ENCODE peak calls at places on chromosome 20, in ten cellular contexts. K is heart left ventricle; H is psoas muscle; C is astrocyte; U is cardiac fibroblast; B is left lung; O is epithelial cell of proximal tubule; Z is AG04449; W is CD4-positive, CD25-positive, alpha-beta regulatory T cell; E is A673. T is an unnamed sample.
A peak's percentile ranks its signal among the peaks of the same experiment; 100 is the strongest.

GRCh38 chr20:36908603-36909002 is 32.7 kb downstream of the TLDC2 start:
- DNase-seq in K (no peak), H (no peak), C (no peak), U (no peak), B (no peak), O (no peak), Z (no peak), W (no peak), E (no peak), T (peak; percentile 36)

GRCh38 chr20:7673841-7674240 is 266.4 kb downstream of the HAO1 start:
- DNase-seq in K (no peak), H (no peak), C (peak; percentile 88), U (peak; percentile 56), B (no peak), O (no peak), Z (no peak), W (no peak), E (no peak), T (no peak)

GRCh38 chr20:40677343-40677924 is 11.6 kb downstream of the MAFB start:
- DNase-seq in K (no peak), H (no peak), C (no peak), U (no peak), B (no peak), O (no peak), Z (no peak), W (no peak), E (no peak), T (no peak)

GRCh38 chr20:25061821-25062530 is 4.0 kb upstream of the ACSS1 start:
- DNase-seq in K (peak; percentile 5), H (no peak), C (no peak), U (no peak), B (no peak), O (no peak), Z (no peak), W (no peak), E (no peak), T (no peak)

GRCh38 chr20:48919882-48920526 is 1.5 kb upstream of the ARFGEF2 start:
- DNase-seq in K (no peak), H (no peak), C (no peak), U (no peak), B (no peak), O (no peak), Z (no peak), W (no peak), E (no peak), T (no peak)

GRCh38 chr20:41229259-41229658 is 88.3 kb downstream of the ZHX3 start:
- DNase-seq in K (no peak), H (no peak), C (no peak), U (peak; percentile 62), B (no peak), O (no peak), Z (no peak), W (no peak), E (no peak), T (no peak)

GRCh38 chr20:47543006-47543431 is 41.3 kb downstream of the NCOA3 start:
- DNase-seq in K (no peak), H (no peak), C (peak; percentile 59), U (no peak), B (no peak), O (no peak), Z (no peak), W (no peak), E (no peak), T (no peak)

GRCh38 chr20:1119524-1119923 is 1.1 kb downstream of the PSMF1 start:
- DNase-seq in K (no peak), H (no peak), C (no peak), U (no peak), B (no peak), O (no peak), Z (no peak), W (no peak), E (no peak), T (no peak)

DNA sequence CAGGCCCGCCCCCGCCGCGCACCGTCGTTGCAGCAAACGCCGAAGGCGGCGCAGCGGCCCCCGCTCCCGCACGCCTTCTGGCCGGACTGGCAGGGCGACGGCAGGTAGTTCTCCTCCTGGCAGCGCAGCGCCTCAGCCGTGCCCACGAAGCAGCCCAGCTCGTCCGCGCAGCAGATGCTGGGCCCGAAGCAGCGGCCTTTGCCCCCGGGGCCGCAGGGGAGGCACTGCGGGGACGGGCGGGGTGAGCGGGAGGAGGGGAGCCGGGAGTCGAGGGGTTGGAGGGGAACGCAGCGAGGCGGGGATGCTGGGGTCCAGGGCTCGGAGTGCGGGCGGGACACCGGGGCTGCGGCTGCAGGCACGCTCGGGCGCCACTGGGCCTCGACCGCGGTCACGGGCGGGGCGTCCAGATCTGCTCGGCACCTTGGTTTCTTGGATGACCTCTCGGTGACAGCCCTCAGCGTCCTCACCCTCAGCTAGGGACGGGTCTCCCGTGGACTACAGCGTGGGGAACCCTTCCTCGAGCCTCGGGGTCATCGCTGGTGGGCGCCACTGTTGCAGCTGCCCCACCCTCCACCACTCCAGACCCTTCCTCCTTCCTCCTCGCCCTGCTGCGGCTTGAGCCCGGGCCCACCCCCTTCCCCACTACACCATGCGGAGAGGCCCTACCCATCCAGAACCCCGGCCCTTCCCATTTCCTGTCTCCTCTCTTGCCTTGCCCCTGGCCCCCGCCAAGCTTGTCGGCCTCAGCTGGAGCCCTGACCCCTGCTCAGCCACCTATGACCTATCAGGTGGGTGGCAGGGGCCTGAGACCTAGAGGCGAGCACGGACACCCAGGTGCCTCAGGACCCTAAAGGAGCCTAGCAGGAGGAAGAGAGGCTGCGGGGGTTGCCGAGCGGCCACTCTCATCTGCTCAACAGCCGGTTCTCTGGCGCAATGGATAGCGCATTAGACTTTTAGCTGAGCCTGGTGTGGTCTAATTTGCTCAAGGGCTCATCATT is 1.3 kb downstream of the AVP start:
- DNase-seq in K (no peak), H (no peak), C (no peak), U (no peak), B (peak; percentile 72), O (no peak), Z (no peak), W (no peak), E (no peak), T (no peak)
- H3K4me3 ChIP-seq in K (peak overlapping the region; percentile 33), H (peak overlapping the region; percentile 41), C (no peak overlapping the region), U (no peak overlapping the region), B (no peak overlapping the region), O (no peak overlapping the region), Z (no peak overlapping the region), W (no peak overlapping the region), E (no peak overlapping the region), T (no peak overlapping the region)

GRCh38 chr20:20333866-20334265 is 34.0 kb upstream of the INSM1 start:
- DNase-seq in K (no peak), H (no peak), C (no peak), U (no peak), B (peak; percentile 64), O (no peak), Z (no peak), W (no peak), E (no peak), T (no peak)

GRCh38 chr20:20329564-20329963 is 38.3 kb upstream of the INSM1 start:
- DNase-seq in K (no peak), H (no peak), C (no peak), U (no peak), B (no peak), O (no peak), Z (no peak), W (no peak), E (no peak), T (no peak)

GRCh38 chr20:20331796-20332195 is 36.1 kb upstream of the INSM1 start:
- DNase-seq in K (no peak), H (no peak), C (no peak), U (no peak), B (no peak), O (no peak), Z (no peak), W (no peak), E (no peak), T (no peak)

GRCh38 chr20:20338133-20338730 is 29.7 kb upstream of the INSM1 start:
- DNase-seq in K (no peak), H (no peak), C (no peak), U (no peak), B (peak; percentile 73), O (no peak), Z (no peak), W (no peak), E (no peak), T (no peak)

DNA sequence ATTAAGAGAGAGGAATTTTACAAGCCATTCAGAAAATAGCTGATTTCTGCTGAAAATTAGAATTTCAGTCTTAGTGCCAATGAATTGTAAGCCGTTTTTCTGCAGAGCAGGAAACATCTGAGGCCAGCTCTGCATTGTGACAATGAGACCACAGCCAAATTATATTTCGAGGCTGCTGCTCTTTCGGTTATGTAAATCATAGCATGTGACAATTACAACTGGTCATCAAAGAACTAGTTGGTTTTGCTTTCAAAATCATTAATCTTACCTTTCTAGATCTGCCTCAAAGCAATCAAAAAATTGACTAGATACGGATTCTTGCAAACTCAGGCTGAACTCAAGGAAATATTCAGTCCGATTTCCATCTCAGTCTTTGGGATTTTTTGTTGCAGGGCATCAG is 33.4 kb upstream of the INSM1 start:
- DNase-seq in K (no peak), H (no peak), C (no peak), U (no peak), B (no peak), O (no peak), Z (no peak), W (no peak), E (no peak), T (peak; percentile 57)
- H3K4me3 ChIP-seq in K (no peak overlapping the region), H (no peak overlapping the region), C (no peak overlapping the region), U (no peak overlapping the region), B (no peak overlapping the region), O (no peak overlapping the region), Z (no peak overlapping the region), W (no peak overlapping the region), E (no peak overlapping the region), T (no peak overlapping the region)

GRCh38 chr20:4151991-4152695 is 136.8 kb upstream of the RNF24 start:
- DNase-seq in K (no peak), H (no peak), C (peak; percentile 84), U (no peak), B (no peak), O (peak; percentile 63), Z (no peak), W (no peak), E (no peak), T (no peak)

GRCh38 chr20:4152696-4153235 is 137.4 kb upstream of the RNF24 start:
- DNase-seq in K (no peak), H (no peak), C (peak; percentile 34), U (peak; percentile 50), B (no peak), O (no peak), Z (no peak), W (no peak), E (no peak), T (no peak)

GRCh38 chr20:4147319-4147718 is 132.0 kb upstream of the RNF24 start:
- DNase-seq in K (no peak), H (no peak), C (peak; percentile 52), U (no peak), B (no peak), O (no peak), Z (no peak), W (no peak), E (no peak), T (no peak)

GRCh38 chr20:4151342-4151741 is 136.0 kb upstream of the RNF24 start:
- DNase-seq in K (no peak), H (no peak), C (no peak), U (no peak), B (no peak), O (no peak), Z (no peak), W (no peak), E (no peak), T (no peak)

DNA sequence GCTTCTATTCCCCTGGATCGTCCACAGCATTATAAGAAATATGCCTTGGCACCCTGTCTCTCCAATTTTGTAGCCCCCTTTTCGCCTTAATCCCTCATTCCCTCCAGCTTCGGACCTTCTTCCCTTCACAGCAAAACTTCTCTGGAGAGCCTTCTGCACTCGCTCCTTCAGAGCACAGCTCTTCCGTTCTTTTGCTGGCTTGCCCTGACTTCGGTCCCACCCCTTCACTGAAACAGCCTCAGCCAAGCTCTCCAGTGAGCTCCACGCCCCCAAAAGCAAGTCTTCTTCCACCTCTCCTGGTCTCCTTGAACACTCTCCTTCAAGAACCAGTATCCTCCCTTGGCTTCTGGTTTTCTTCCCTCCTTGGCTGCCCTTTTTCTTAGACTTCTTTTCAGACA is 134.7 kb upstream of the RNF24 start:
- DNase-seq in K (no peak), H (no peak), C (peak; percentile 56), U (peak; percentile 82), B (no peak), O (no peak), Z (no peak), W (no peak), E (peak; percentile 54), T (no peak)
- H3K4me3 ChIP-seq in K (peak overlapping the region; percentile 80), H (peak overlapping the region; percentile 82), C (peak overlapping the region; percentile 88), U (peak overlapping the region; percentile 78), B (peak overlapping the region; percentile 46), O (peak overlapping the region; percentile 95), Z (peak overlapping the region; percentile 74), W (no peak overlapping the region), E (peak overlapping the region; percentile 72), T (no peak overlapping the region)

DNA sequence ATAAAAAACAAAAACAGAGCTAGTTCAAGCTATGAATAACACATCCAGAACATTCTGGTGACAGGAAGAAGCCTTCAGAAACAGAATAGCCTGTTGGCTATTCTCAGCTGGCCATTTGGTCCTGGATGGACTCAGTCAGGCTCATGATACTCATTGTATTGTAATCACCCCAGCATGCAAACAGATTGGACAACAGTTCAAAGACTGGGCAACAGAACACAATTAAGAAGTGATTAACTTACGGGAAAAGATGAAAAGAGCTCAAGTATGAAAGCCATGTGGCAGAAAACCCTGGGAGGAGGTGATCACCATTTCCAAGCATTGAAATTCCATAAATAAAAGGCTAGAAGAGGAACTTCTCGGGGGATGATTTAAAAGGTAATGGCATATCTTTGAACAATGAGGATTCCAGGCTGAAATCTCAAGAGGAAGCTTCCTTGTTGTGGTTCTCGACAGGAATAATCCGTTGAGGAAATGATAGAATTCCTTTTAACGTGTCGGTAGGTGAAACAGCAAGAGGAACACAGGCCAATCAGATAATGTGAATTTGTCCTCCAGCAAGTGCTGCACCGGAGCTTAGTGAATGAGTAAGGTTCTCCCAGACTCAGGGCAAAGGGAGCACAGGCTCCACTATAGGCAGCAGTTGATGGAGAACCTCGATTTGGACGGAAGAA is 172.4 kb downstream of the BCAS1 start:
- DNase-seq in K (peak; percentile 41), H (no peak), C (no peak), U (no peak), B (no peak), O (no peak), Z (no peak), W (no peak), E (no peak), T (no peak)
- H3K4me3 ChIP-seq in K (no peak overlapping the region), H (no peak overlapping the region), C (no peak overlapping the region), U (no peak overlapping the region), B (no peak overlapping the region), O (no peak overlapping the region), Z (no peak overlapping the region), W (no peak overlapping the region), E (no peak overlapping the region), T (no peak overlapping the region)

T was measured in GM12864.